ENCODE peak calls at places on chromosome 3, in ten cellular contexts. X, Z, J, H, F, L, M, K, Q and G are unnamed samples.

GRCh38 chr3:45566951-45567411 is 27.6 kb upstream of the LIMD1 start:
- DNase-seq in X (no peak), Z (no peak), J (no peak), H (no peak), F (no peak), L (no peak), M (no peak), K (no peak), Q (no peak), G (no peak)

GRCh38 chr3:9736831-9737230 is 5.3 kb downstream of the BRPF1 start:
- DNase-seq in X (no peak), Z (no peak), J (no peak), H (no peak), F (no peak), L (no peak), M (no peak), K (no peak), Q (no peak), G (no peak)

GRCh38 chr3:17373304-17373703 is 369.1 kb downstream of the TBC1D5 start:
- DNase-seq in X (no peak), Z (no peak), J (no peak), H (no peak), F (no peak), L (no peak), M (no peak), K (no peak), Q (no peak), G (no peak)

GRCh38 chr3:172102123-172102882 is 62.9 kb downstream of the FNDC3B start:
- DNase-seq in X (no peak), Z (peak; percentile 62), J (no peak), H (no peak), F (peak; percentile 57), L (no peak), M (no peak), K (peak; percentile 59), Q (no peak), G (no peak)

GRCh38 chr3:158107508-158108095 is 1.4 kb upstream of the SHOX2 start:
- DNase-seq in X (no peak), Z (no peak), J (no peak), H (no peak), F (no peak), L (no peak), M (no peak), K (no peak), Q (no peak), G (no peak)

GRCh38 chr3:194306771-194307640 is 44.1 kb downstream of the CPN2 start:
- DNase-seq in X (no peak), Z (peak; percentile 56), J (no peak), H (no peak), F (peak; percentile 77), L (no peak), M (no peak), K (peak; percentile 46), Q (no peak), G (no peak)

GRCh38 chr3:73432021-73432722 is 192.6 kb downstream of the PDZRN3 start:
- DNase-seq in X (peak; percentile 41), Z (no peak), J (peak; percentile 53), H (no peak), F (peak; percentile 57), L (peak; percentile 48), M (peak; percentile 68), K (peak; percentile 2), Q (peak; percentile 28), G (peak; percentile 45)

GRCh38 chr3:12178091-12178820 is 19.5 kb upstream of the TIMP4 start:
- DNase-seq in X (peak; percentile 66), Z (no peak), J (no peak), H (peak; percentile 70), F (peak; percentile 39), L (no peak), M (peak; percentile 64), K (no peak), Q (no peak), G (peak; percentile 27)

GRCh38 chr3:452221-452620 is 255.7 kb downstream of the CHL1 start:
- DNase-seq in X (no peak), Z (no peak), J (no peak), H (no peak), F (no peak), L (no peak), M (no peak), K (no peak), Q (no peak), G (no peak)

GRCh38 chr3:127815001-127815400 is 7.3 kb downstream of the MGLL start:
- DNase-seq in X (no peak), Z (no peak), J (no peak), H (no peak), F (no peak), L (no peak), M (no peak), K (no peak), Q (no peak), G (no peak)

GRCh38 chr3:127814325-127814781 is 8.0 kb downstream of the MGLL start:
- DNase-seq in X (no peak), Z (no peak), J (no peak), H (no peak), F (no peak), L (no peak), M (no peak), K (no peak), Q (no peak), G (no peak)

GRCh38 chr3:127816783-127817182 is 5.5 kb downstream of the MGLL start:
- DNase-seq in X (no peak), Z (no peak), J (no peak), H (no peak), F (no peak), L (no peak), M (no peak), K (no peak), Q (no peak), G (no peak)

GRCh38 chr3:127817331-127817821 is 4.9 kb downstream of the MGLL start:
- DNase-seq in X (peak; percentile 78), Z (no peak), J (no peak), H (no peak), F (no peak), L (no peak), M (peak; percentile 82), K (no peak), Q (peak; percentile 93), G (no peak)

DNA sequence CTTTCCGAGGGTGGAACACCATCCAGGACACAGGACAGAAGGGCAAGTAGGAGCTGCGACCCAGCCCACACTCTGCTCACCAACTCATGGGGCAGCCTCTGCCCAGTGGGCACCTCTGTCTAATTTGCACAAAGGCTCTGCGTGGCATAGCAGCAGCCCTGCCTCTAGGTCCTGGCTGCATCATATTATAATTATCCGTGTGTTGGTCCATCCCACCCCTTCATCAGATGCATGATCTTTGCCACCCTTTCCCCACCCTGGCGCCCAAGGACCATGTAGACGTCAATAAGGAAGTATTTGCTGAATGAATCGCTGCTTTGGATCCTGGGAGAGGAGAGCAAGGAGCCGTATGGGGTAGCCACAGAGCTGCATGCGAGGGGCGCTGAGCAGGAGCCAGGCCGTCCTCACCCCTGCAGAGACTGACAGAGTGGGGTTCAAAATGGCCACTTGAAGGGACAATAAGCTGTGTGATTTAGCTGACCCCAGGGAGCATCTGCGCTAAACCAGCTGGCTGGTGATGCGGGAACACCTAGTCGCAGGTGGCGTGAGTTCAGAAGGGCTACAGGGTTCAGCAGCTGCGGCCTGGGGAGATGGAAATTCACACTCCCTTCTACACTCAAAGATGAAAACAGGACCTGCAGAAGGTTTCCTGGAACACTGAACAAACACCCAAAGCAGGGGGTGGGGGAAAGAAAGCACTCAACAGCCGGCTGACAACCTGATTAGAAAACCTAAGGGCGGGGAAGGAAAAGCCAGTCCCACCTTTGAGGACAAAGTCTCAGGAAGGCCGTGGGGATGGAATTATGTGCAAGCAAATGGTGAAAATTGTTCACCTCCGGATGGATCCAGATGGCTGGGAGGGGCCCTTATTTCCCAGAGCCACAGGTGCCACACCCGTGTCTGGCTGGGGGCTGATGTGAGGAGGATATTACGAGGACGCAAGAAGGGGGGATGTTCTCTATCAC is 6.4 kb downstream of the MGLL start:
- DNase-seq in X (no peak), Z (no peak), J (no peak), H (no peak), F (no peak), L (no peak), M (no peak), K (no peak), Q (no peak), G (no peak)
- H3K4me3 ChIP-seq in X (no peak overlapping the region), Z (no peak overlapping the region), J (no peak overlapping the region), H (no peak overlapping the region), F (no peak overlapping the region), L (no peak overlapping the region), M (no peak overlapping the region), K (no peak overlapping the region), Q (no peak overlapping the region), G (no peak overlapping the region)

DNA sequence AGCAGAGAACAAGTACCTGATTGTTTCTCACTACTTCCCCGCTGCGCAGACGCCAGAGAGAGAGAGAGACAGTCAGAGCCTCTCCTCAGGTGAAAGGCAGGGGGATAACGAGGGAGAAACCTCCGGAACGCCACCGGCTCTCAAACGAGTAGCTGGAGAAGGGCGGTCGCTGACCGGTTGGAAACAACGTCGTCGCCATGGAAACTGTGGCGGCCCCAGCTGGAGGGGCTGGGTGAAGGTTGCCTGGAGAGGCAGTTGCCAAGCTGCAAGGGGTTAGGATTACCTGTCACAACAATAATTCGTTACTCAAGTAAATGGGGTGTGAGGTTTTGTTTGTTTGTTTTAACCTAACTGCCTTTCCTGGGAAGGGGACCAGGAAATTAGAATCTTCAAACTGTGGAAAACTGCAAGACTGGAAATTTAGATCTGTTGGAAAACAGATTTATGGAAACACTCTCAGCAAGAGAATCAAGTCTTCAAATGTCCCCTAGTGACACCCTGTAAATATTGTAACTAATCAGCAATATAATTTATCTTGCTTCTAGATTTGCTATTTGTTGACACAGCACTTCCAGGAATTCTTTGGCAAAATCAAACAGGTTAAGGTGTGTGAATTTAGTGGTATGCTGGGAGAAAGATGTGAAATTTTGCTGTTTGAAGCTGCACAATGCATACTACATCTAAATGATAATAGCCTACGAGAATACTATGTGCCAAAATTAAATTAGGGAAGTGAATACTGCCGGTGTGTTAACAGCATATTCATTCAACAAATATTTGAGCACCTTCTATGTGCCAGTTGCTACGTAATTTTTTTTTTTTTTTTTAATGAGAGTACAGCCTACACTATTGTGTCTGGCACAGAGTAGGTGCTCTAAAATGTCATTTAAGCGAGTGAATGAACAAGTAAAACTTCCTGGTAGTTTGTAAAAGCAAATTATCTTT is at the start of gene DNAH12:
- DNase-seq in X (peak; percentile 58), Z (peak; percentile 1), J (peak; percentile 64), H (no peak), F (no peak), L (peak; percentile 4), M (peak; percentile 6), K (no peak), Q (peak; percentile 65), G (no peak)
- H3K4me3 ChIP-seq in X (peak within 1 kb of the TSS; percentile 28), Z (no peak within 1 kb of the TSS), J (peak within 1 kb of the TSS; percentile 36), H (no peak within 1 kb of the TSS), F (no peak within 1 kb of the TSS), L (no peak within 1 kb of the TSS), M (peak within 1 kb of the TSS; percentile 49), K (no peak within 1 kb of the TSS), Q (peak within 1 kb of the TSS; percentile 39), G (no peak within 1 kb of the TSS)

GRCh38 chr3:124032881-124033359 is 41.0 kb upstream of the ROPN1 start:
- DNase-seq in X (peak; percentile 85), Z (peak; percentile 31), J (peak; percentile 51), H (peak; percentile 91), F (peak; percentile 57), L (peak; percentile 90), M (peak; percentile 65), K (peak; percentile 25), Q (peak; percentile 77), G (peak; percentile 92)
- H3K4me3 ChIP-seq in X (peak overlapping the region; percentile 57), Z (no peak overlapping the region), J (peak overlapping the region; percentile 76), H (peak overlapping the region; percentile 46), F (no peak overlapping the region), L (peak overlapping the region; percentile 83), M (peak overlapping the region; percentile 59), K (no peak overlapping the region), Q (peak overlapping the region; percentile 49), G (peak overlapping the region; percentile 58)

GRCh38 chr3:74613060-74613459 is 1.4 kb downstream of the CNTN3 start:
- DNase-seq in X (peak; percentile 35), Z (no peak), J (no peak), H (no peak), F (no peak), L (no peak), M (no peak), K (no peak), Q (peak; percentile 82), G (no peak)
- H3K4me3 ChIP-seq in X (peak overlapping the region; percentile 75), Z (no peak overlapping the region), J (no peak overlapping the region), H (no peak overlapping the region), F (no peak overlapping the region), L (peak overlapping the region; percentile 38), M (peak overlapping the region; percentile 74), K (no peak overlapping the region), Q (peak overlapping the region; percentile 59), G (no peak overlapping the region)